ENCODE peak calls at places on chromosomes 13 and 19, in six cellular contexts. A is activated T-helper 1 cell treated with Interleukin-2 at 50 U/mL for 16 hours, G is GM23338, J is NCI-H510A, L is dorsolateral prefrontal cortex, V is GDM1. Y is an unnamed sample.

GRCh38 chr13:46660859-46661258 is 107.9 kb downstream of the LRCH1 start:
- DNase-seq in A (no peak), V (no peak), L (no peak), G (no peak), J (no peak), Y (no peak)

GRCh38 chr19:49422407-49423277 is 599 bp downstream of the PTH2 start:
- DNase-seq in G (peak; percentile 86), A (no peak), J (peak; percentile 61), L (no peak), V (no peak), Y (peak; percentile 92)

GRCh38 chr19:10155834-10156233 is 36.1 kb upstream of the EIF3G start:
- DNase-seq in L (no peak), G (no peak), V (no peak), A (no peak), J (no peak), Y (peak; percentile 37)

GRCh38 chr13:110108348-110109139 is 198.4 kb downstream of the COL4A1 start:
- DNase-seq in J (peak; percentile 72), V (no peak), A (no peak), G (peak; percentile 70), L (peak; percentile 67), Y (peak; percentile 85)

GRCh38 chr13:74794147-74794546 is 659.9 kb upstream of the KLF12 start:
- DNase-seq in G (no peak), L (no peak), A (no peak), V (no peak), J (no peak), Y (no peak)

GRCh38 chr13:81326913-81327312 is 986.0 kb upstream of the SPRY2 start:
- DNase-seq in G (no peak), A (no peak), L (no peak), V (no peak), J (peak; percentile 16), Y (no peak)

GRCh38 chr19:42071247-42071646 is 1.2 kb upstream of the GRIK5 start:
- DNase-seq in J (no peak), V (no peak), A (no peak), L (no peak), G (no peak), Y (no peak)

GRCh38 chr13:61954092-61954491 is 538.4 kb upstream of the PCDH20 start:
- DNase-seq in L (no peak), A (no peak), V (no peak), G (peak; percentile 69), J (no peak), Y (peak; percentile 0)

GRCh38 chr19:5225486-5226345 is 114.9 kb downstream of the PTPRS start:
- DNase-seq in G (peak; percentile 75), A (no peak), L (no peak), V (no peak), J (no peak), Y (peak; percentile 88)

Y was measured in H7.